ENCODE peak calls at places on chromosome 1, in nine cellular contexts. H is colonic mucosa, B is heart right ventricle, L is body of pancreas, J is left lung, M is breast epithelium, F is IMR-90, V is thyroid gland, I is GM23248. X is an unnamed sample.

GRCh38 chr1:53550201-53550741 is 91.1 kb downstream of the DMRTB1 start:
- DNase-seq in I (peak; percentile 69), M (peak; percentile 40), B (no peak), L (peak; percentile 16), F (peak; percentile 51), J (peak; percentile 23), H (no peak), V (no peak), X (peak; percentile 37)

GRCh38 chr1:171355727-171356126 is 41.7 kb downstream of the FMO4 start:
- DNase-seq in I (no peak), B (no peak), F (no peak), H (no peak), M (no peak), L (no peak), J (no peak), V (no peak), X (no peak)

GRCh38 chr1:211609120-211610024 is 30.4 kb upstream of the SLC30A1 start:
- DNase-seq in H (peak; percentile 42), F (peak; percentile 59), V (no peak), J (no peak), M (no peak), B (no peak), L (no peak), I (no peak), X (peak; percentile 72)

GRCh38 chr1:238592586-238592985 is 701.9 kb upstream of the ZP4 start:
- DNase-seq in J (no peak), L (no peak), H (no peak), M (no peak), I (no peak), F (no peak), V (peak; percentile 15), B (no peak), X (no peak)

GRCh38 chr1:244137725-244138124 is 86.6 kb downstream of the ZBTB18 start:
- DNase-seq in I (peak; percentile 7), J (no peak), F (peak; percentile 37), H (no peak), V (no peak), L (no peak), M (no peak), B (no peak), X (no peak)

GRCh38 chr1:27391511-27392095 is 819 bp upstream of the GPR3 start:
- DNase-seq in J (no peak), H (peak; percentile 68), I (peak; percentile 78), V (peak; percentile 77), M (no peak), B (peak; percentile 70), L (peak; percentile 59), F (peak; percentile 57), X (peak; percentile 68)

GRCh38 chr1:231355171-231355570 is 17.1 kb downstream of the SPRTN start:
- DNase-seq in L (no peak), B (no peak), H (no peak), F (peak; percentile 24), I (peak; percentile 59), M (no peak), V (no peak), J (no peak), X (no peak)

GRCh38 chr1:66809736-66810326 is 8.8 kb upstream of the INSL5 start:
- DNase-seq in L (no peak), J (no peak), M (no peak), V (no peak), F (peak; percentile 22), H (no peak), I (peak; percentile 46), B (no peak), X (no peak)

GRCh38 chr1:21152423-21153100 is 24.1 kb downstream of the EIF4G3 start:
- DNase-seq in V (peak; percentile 29), H (no peak), J (no peak), L (no peak), B (no peak), I (peak; percentile 49), M (no peak), F (peak; percentile 38), X (no peak)

GRCh38 chr1:21149430-21149861 is 27.3 kb downstream of the EIF4G3 start:
- DNase-seq in H (peak; percentile 56), J (no peak), F (peak; percentile 56), I (peak; percentile 85), B (peak; percentile 46), M (no peak), L (peak; percentile 52), V (no peak), X (no peak)

GRCh38 chr1:21154717-21155116 is 22.0 kb downstream of the EIF4G3 start:
- DNase-seq in M (no peak), J (no peak), H (no peak), B (no peak), L (no peak), I (peak; percentile 23), F (peak; percentile 49), V (no peak), X (no peak)

GRCh38 chr1:21153336-21153735 is 23.4 kb downstream of the EIF4G3 start:
- DNase-seq in F (no peak), J (no peak), M (no peak), B (no peak), L (no peak), I (no peak), H (no peak), V (no peak), X (no peak)

DNA sequence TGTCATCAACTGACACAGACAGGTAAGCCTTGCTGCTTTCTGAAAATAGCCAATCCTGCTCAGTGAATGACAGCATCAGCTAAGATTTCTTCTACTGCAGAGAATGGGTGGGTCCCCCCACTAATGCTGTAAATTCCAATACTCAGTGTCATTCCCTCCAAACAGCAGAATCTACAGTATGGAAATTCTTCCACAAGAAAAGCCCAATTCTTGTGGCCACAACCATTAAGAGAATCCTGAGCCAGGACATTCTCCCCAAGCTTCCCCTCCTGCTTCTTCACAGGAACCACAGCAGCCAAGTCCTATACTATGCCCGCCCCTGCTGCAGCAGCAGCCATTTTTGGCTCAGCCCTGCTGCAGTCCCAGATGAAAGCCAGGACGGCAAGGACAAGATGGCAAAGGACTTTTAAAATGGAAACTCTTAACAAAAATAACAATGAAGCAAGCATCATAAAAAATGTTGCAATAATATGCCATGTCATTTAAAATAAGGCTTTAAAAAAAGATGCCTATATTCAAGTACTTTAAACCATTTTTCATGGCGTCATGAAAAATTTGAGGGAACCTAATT is 26.8 kb downstream of the EIF4G3 start:
- DNase-seq in V (no peak), M (no peak), F (peak; percentile 96), B (peak; percentile 6), H (no peak), L (no peak), I (peak; percentile 96), J (no peak), X (no peak)
- H3K4me3 ChIP-seq in V (no peak overlapping the region), M (no peak overlapping the region), F (no peak overlapping the region), B (no peak overlapping the region), H (no peak overlapping the region), L (no peak overlapping the region), I (peak overlapping the region; percentile 50), J (no peak overlapping the region), X (no peak overlapping the region)

DNA sequence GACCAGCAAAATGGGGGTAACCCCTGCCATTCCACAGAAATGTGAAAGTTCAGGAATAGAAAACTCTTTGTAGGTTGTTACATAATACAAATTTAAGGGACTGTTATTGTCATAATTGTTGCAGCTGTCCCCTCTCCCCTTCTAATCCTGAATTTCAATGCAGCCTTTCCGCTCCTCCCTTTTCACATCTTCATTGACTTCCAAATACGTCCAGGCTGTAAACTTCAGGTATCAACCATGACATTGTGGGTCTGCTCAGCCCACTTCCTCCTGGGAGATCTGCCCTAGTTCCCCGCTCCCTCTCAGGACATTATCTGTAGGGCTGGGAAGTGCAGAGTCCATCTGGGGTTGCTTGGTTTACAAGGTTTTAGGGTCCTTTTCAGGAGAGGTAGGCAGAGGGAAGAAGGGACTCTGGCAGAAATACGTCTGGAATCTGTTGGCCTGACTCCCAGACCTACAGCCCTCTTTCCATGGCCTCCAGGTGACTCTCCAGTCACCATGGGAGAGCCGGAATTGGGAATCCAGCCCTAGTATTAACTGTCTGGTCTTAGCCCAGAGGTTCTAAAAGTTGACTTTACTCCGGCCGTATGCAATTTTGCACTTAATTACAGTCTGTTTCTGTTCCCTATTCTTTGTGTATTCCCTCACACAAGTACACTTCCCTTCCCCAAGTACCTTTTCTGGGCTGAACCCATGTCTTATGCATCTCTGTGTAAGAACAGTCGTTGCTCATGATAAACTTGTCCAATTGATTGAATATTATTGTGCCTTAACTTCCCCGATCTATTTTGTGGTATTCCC is 4.7 kb upstream of the DENND2D start:
- DNase-seq in B (no peak), H (no peak), J (no peak), L (no peak), V (no peak), I (no peak), F (no peak), M (no peak), X (no peak)
- H3K27me3 ChIP-seq in B (peaks cover 24% of the 10 kb centered on the region), H (no peaks in the 10 kb centered on the region), J (no peaks in the 10 kb centered on the region), L (no peaks in the 10 kb centered on the region), V (no peaks in the 10 kb centered on the region), I (no peaks in the 10 kb centered on the region), F (peaks cover 22% of the 10 kb centered on the region), M (no peaks in the 10 kb centered on the region), X (no peaks in the 10 kb centered on the region)

DNA sequence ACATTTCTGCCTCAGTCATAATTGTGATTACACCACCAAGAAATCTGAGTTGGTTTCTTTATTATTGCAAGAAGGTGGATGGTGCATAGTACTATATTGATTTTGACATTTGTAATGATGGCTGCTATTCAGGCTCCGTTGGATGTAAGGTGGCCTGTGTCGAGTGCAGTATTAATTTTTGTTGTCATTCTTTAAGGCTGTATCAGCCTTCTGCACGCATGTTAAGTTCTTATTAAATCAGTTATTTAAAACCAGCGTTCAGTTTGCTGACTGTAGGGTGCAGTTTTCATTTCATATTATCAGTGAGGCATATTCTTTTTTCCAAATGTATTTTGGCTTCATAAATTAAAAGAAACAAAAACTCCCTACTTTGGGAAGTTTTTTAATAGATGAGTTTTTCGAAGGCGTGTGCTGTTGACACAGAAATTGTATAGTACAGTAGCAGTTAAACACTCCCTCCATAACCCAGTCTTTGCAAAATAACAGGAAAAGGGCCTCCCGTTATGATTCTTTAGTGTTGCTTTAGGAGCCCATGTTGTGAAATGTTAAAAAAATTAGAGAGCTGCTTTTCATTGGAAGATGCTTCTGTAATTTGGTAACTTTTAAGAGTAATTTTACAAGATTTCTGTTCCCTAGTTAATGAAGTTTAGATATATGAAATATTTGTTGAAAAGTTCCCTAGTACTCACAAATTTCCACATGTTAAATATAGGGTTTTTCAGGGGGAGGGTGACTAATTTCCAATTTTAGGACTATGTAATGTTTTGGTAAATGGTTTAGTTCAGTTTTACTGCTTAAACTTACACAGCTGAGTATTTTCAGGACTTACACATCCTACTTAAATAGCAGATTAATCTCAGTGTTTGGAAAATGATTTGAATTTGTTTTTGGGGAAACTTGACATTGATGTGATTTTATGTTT is 1.9 kb downstream of the CAMSAP2 start:
- DNase-seq in I (peak; percentile 57), B (no peak), M (no peak), J (no peak), H (no peak), F (peak; percentile 27), L (no peak), V (no peak), X (no peak)
- H3K4me3 ChIP-seq in I (peak overlapping the region; percentile 95), B (peak overlapping the region; percentile 91), M (peak overlapping the region; percentile 92), J (peak overlapping the region; percentile 84), H (peak overlapping the region; percentile 96), F (peak overlapping the region; percentile 96), L (no peak overlapping the region), V (peak overlapping the region; percentile 89), X (peak overlapping the region; percentile 85)

GRCh38 chr1:160064164-160064563 is 5.8 kb downstream of the KCNJ10 start:
- DNase-seq in M (no peak), F (no peak), B (no peak), I (peak; percentile 20), V (no peak), J (no peak), H (no peak), L (no peak), X (no peak)

GRCh38 chr1:160066829-160067720 is 2.9 kb downstream of the KCNJ10 start:
- DNase-seq in F (no peak), H (no peak), J (no peak), L (no peak), M (no peak), I (no peak), V (no peak), B (no peak), X (no peak)

GRCh38 chr1:160061376-160062100 is 8.4 kb downstream of the KCNJ10 start:
- DNase-seq in V (no peak), L (no peak), J (no peak), M (no peak), F (no peak), B (no peak), I (no peak), H (no peak), X (no peak)

GRCh38 chr1:160062134-160062533 is 7.8 kb downstream of the KCNJ10 start:
- DNase-seq in F (no peak), V (no peak), B (no peak), H (no peak), J (no peak), L (no peak), I (no peak), M (no peak), X (no peak)

GRCh38 chr1:160064746-160065145 is 5.2 kb downstream of the KCNJ10 start:
- DNase-seq in V (no peak), L (no peak), B (no peak), J (no peak), M (no peak), I (no peak), H (no peak), F (no peak), X (no peak)
- H3K27me3 ChIP-seq in V (no peaks in the 10 kb centered on the region), L (no peaks in the 10 kb centered on the region), B (peaks cover 19% of the 10 kb centered on the region), J (peaks cover 34% of the 10 kb centered on the region), M (peaks cover 11% of the 10 kb centered on the region), I (peaks cover 22% of the 10 kb centered on the region), H (peaks cover 3% of the 10 kb centered on the region), F (peaks cover 70% of the 10 kb centered on the region), X (no peaks in the 10 kb centered on the region)